ENCODE peak calls at places on chromosomes 16 and 17, in seven cellular contexts. Q is coronary artery; V is T-cell; G is NCI-H82; O is chondrocyte; B is AG09309; E is activated CD4-positive, CD25-positive, alpha-beta regulatory T cell. P is an unnamed sample.

GRCh38 chr17:74807925-74808324 is 31.8 kb upstream of the NAT9 start:
- DNase-seq in Q (no peak), B (no peak), V (no peak), G (no peak), E (no peak), O (no peak), P (peak)

GRCh38 chr17:45748911-45749310 is 35.2 kb upstream of the CRHR1 start:
- DNase-seq in O (no peak), Q (no peak), B (no peak), G (peak), V (no peak), E (no peak), P (no peak)

GRCh38 chr16:19520861-19521331 is 1.0 kb downstream of the GDE1 start:
- DNase-seq in O (no peak), E (no peak), B (no peak), V (no peak), Q (no peak), G (no peak), P (no peak)

GRCh38 chr17:76968707-76969597 is 100.7 kb downstream of the MGAT5B start:
- DNase-seq in G (peak), Q (no peak), O (no peak), V (peak), B (no peak), E (peak), P (peak)

GRCh38 chr16:2365895-2366294 is 25.4 kb upstream of the ABCA3 start:
- DNase-seq in V (no peak), Q (no peak), O (no peak), B (peak), G (peak), E (no peak), P (no peak)

GRCh38 chr16:30397776-30398659 is 2.8 kb downstream of the ZNF48 start:
- DNase-seq in E (no peak), V (no peak), Q (no peak), B (no peak), G (no peak), O (no peak), P (no peak)

GRCh38 chr16:55539488-55539887 is 27.0 kb upstream of the CAPNS2 start:
- DNase-seq in E (no peak), Q (no peak), O (no peak), V (no peak), B (no peak), G (no peak), P (no peak)

GRCh38 chr17:68033636-68034451 is 1.7 kb upstream of the KPNA2 start:
- DNase-seq in O (no peak), V (no peak), E (no peak), B (no peak), G (peak), Q (no peak), P (no peak)

GRCh38 chr16:20409398-20410152 is at the start of gene ACSM5:
- DNase-seq in E (no peak), Q (no peak), V (no peak), G (no peak), B (no peak), O (no peak), P (no peak)

GRCh38 chr17:81941484-81942166 is 4.5 kb upstream of the PYCR1 start:
- DNase-seq in Q (no peak), G (no peak), B (no peak), O (peak), V (no peak), E (no peak), P (no peak)

GRCh38 chr17:3738562-3739295 is 15.0 kb downstream of the HASPIN start:
- DNase-seq in B (no peak), G (peak), O (no peak), V (peak), Q (no peak), E (peak), P (peak)

GRCh38 chr16:12728471-12728870 is 75.2 kb downstream of the CPPED1 start:
- DNase-seq in Q (no peak), B (no peak), E (no peak), O (no peak), G (peak), V (no peak), P (no peak)

GRCh38 chr17:63039342-63039741 is 73.3 kb downstream of the TANC2 start:
- DNase-seq in B (no peak), E (no peak), G (no peak), V (no peak), Q (no peak), O (no peak), P (peak)

GRCh38 chr16:84834403-84834772 is 14.6 kb downstream of the CRISPLD2 start:
- DNase-seq in B (peak), G (no peak), V (no peak), Q (peak), O (no peak), E (no peak), P (no peak)

GRCh38 chr16:70767377-70768204 is 33.4 kb downstream of the VAC14 start:
- DNase-seq in O (no peak), G (no peak), V (no peak), E (no peak), Q (no peak), B (no peak), P (no peak)

GRCh38 chr17:35807371-35808144 is 1.7 kb upstream of the TAF15 start:
- DNase-seq in G (no peak), Q (no peak), O (no peak), B (no peak), E (no peak), V (no peak), P (no peak)

GRCh38 chr16:676565-677297 is 1.3 kb downstream of the RHBDL1 start:
- DNase-seq in G (no peak), B (no peak), Q (no peak), V (no peak), E (no peak), O (no peak), P (peak)

GRCh38 chr17:8018436-8018835 is 16.0 kb downstream of the GUCY2D start:
- DNase-seq in E (no peak), G (peak), O (no peak), Q (no peak), B (no peak), V (no peak), P (no peak)

GRCh38 chr17:28118362-28118761 is 75.9 kb downstream of the NLK start:
- DNase-seq in B (no peak), Q (no peak), G (no peak), V (no peak), O (no peak), E (no peak), P (no peak)